ENCODE peak calls at places on chromosomes 5 and 9, in four cellular contexts. R is A549, H is transverse colon, Y is tibial nerve. W is an unnamed sample.

GRCh38 chr5:172104021-172104420 is 84.0 kb downstream of the STK10 start:
- DNase-seq in R (no peak), H (no peak), Y (no peak), W (no peak)

GRCh38 chr5:40397976-40398375 is 281.7 kb upstream of the PTGER4 start:
- DNase-seq in R (no peak), H (no peak), Y (no peak), W (no peak)

GRCh38 chr9:81078555-81078954 is 610.8 kb downstream of the TLE1 start:
- DNase-seq in R (no peak), H (no peak), Y (no peak), W (no peak)

GRCh38 chr5:137075163-137075970 is 423.8 kb downstream of the SPOCK1 start:
- DNase-seq in R (peak), H (peak), Y (no peak), W (no peak)

GRCh38 chr5:167952278-167952990 is 339.0 kb upstream of the WWC1 start:
- DNase-seq in R (no peak), H (no peak), Y (no peak), W (no peak)

GRCh38 chr5:10768304-10768899 is 7.4 kb upstream of the DAP start:
- DNase-seq in R (no peak), H (no peak), Y (no peak), W (no peak)

GRCh38 chr5:123752576-123752975 is 240.6 kb downstream of the CSNK1G3 start:
- DNase-seq in R (no peak), H (no peak), Y (no peak), W (no peak)

GRCh38 chr5:146111409-146111808 is 6.0 kb upstream of the PLAC8L1 start:
- DNase-seq in R (no peak), H (no peak), Y (no peak), W (no peak)

GRCh38 chr9:36501727-36502126 is 71.0 kb upstream of the MELK start:
- DNase-seq in R (no peak), H (no peak), Y (no peak), W (no peak)
- TF ChIP-seq EP300 in R (no peak), H (no peak), Y (no peak), W (no peak)

GRCh38 chr5:55218966-55219365 is 8.1 kb downstream of the MCIDAS start:
- DNase-seq in R (no peak), H (peak), Y (no peak), W (no peak)

GRCh38 chr5:55222819-55223124 is 4.3 kb downstream of the MCIDAS start:
- DNase-seq in R (no peak), H (no peak), Y (no peak), W (no peak)

GRCh38 chr5:55222061-55222818 is 4.9 kb downstream of the MCIDAS start:
- DNase-seq in R (no peak), H (no peak), Y (no peak), W (no peak)

GRCh38 chr5:55219770-55220169 is 7.3 kb downstream of the MCIDAS start:
- DNase-seq in R (no peak), H (no peak), Y (no peak), W (no peak)

DNA sequence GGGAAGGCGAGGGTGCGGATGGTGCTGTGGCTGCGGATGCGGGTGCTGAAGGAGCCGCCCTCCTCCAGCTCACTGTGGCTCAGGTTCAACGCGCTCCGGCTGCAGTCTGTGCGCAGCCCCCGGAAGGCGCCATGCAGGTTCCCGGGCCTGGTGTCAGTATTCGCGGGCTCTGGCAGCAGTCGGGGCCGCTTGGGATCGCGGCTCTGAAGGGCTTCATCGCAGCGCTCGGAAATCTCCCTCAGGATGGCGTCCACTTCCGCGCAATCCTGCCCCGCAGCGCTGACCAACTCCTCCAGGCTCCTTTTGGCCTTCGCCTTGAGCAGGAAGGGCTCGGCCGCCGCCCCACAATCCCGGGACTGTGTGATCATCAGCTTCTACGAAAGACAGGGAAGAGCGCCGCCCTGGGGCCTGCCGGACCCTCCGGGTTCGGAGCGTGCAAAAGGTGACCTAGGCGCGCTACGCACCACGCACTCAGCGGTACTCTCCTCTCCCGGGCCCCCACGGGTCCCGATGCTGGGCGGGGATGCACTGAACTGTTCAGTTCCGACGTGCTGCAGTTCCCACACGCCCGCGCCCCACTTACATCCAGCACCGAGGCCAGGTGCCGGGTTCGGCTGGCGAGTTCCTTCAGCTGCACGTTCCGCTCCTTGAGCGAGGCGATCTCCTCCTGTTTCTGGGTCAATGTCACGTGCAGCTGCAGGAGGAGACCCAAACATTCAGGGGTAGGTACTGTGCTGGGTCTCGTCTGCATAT is 6.5 kb downstream of the MCIDAS start:
- DNase-seq in R (no peak), H (peak), Y (no peak), W (no peak)
- H3K4me3 ChIP-seq in R (no peak), H (peak), Y (peak), W (peak)

GRCh38 chr5:77744116-77744515 is 32.0 kb downstream of the TBCA start:
- DNase-seq in R (no peak), H (no peak), Y (no peak), W (no peak)

GRCh38 chr5:77751328-77752023 is 24.7 kb downstream of the TBCA start:
- DNase-seq in R (no peak), H (no peak), Y (no peak), W (no peak)

GRCh38 chr5:77743181-77743580 is 33.0 kb downstream of the TBCA start:
- DNase-seq in R (no peak), H (no peak), Y (no peak), W (no peak)

GRCh38 chr5:77748160-77748559 is 28.0 kb downstream of the TBCA start:
- DNase-seq in R (no peak), H (no peak), Y (no peak), W (no peak)
- TF ChIP-seq EP300 in R (no peak), H (no peak), Y (no peak), W (no peak)

DNA sequence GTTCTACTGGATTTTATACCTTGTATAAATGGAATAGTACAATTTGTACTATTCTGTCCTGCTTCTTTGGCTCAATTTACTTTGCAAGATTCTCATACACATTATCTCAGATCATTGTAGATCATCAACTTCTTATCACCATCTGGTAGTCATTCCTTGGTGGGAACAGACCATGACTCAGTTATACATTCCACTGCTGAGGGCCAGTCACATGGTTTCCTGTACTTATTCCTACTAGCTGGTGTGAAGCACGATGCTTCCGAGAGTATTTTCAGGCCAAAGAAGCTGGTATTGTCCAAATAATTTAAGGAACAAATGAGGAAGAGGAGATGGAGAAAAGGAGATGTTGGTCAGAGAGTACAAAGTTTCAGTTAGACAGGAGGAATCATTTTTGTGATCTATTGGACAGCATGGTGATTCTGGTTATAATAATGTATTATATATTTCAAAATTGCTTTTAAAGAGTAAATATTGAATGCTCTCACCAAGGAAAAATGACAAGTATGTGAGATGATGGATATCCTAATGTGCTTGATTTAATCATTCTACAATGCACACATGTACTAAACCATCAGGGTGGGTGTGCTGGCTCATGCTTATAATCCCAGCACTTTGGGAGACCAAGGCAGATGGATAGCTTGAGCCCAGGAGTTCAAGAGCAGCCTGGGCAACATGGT is 124.1 kb downstream of the SYK start:
- DNase-seq in R (peak), H (no peak), Y (no peak), W (no peak)
- H3K4me3 ChIP-seq in R (no peak), H (no peak), Y (no peak), W (no peak)

W was measured in sigmoid colon.